ENCODE peak calls at places on chromosomes 1 and 21, in four cellular contexts. G is endothelial cell of umbilical vein, S is HepG2, Y is fibroblast of lung. C is an unnamed sample. For H3K9me3, the result is how much of the 10 kb centered on the place peaks cover.

GRCh38 chr21:20272791-20273362 is 725.3 kb upstream of the NCAM2 start:
- DNase-seq in G (no peak), S (no peak), Y (no peak), C (no peak)

GRCh38 chr21:39153373-39153772 is 29.9 kb downstream of the PSMG1 start:
- DNase-seq in G (no peak), S (no peak), Y (no peak), C (peak)

GRCh38 chr1:240235521-240236288 is 144.0 kb downstream of the FMN2 start:
- DNase-seq in G (no peak), S (no peak), Y (no peak), C (no peak)

GRCh38 chr1:164613176-164613575 is 54.2 kb downstream of the PBX1 start:
- DNase-seq in G (no peak), S (peak), Y (peak), C (no peak)

GRCh38 chr1:5393591-5393990 is 598.6 kb downstream of the NPHP4 start:
- DNase-seq in G (no peak), S (no peak), Y (no peak), C (no peak)

GRCh38 chr1:40862008-40862863 is at the start of gene CITED4:
- DNase-seq in G (peak), S (peak), Y (peak), C (no peak)

GRCh38 chr1:197841828-197842573 is 60.4 kb upstream of the C1orf53 start:
- DNase-seq in G (no peak), S (no peak), Y (peak), C (no peak)

GRCh38 chr1:97277891-97278662 is 556.5 kb downstream of the PTBP2 start:
- DNase-seq in G (peak), S (no peak), Y (peak), C (no peak)

GRCh38 chr1:88683516-88683847 is 591 bp upstream of the PKN2 start:
- DNase-seq in G (no peak), S (no peak), Y (no peak), C (peak)

GRCh38 chr1:214295934-214296333 is 15.0 kb downstream of the SMYD2 start:
- DNase-seq in G (peak), S (no peak), Y (no peak), C (no peak)

GRCh38 chr1:214292317-214292716 is 11.4 kb downstream of the SMYD2 start:
- DNase-seq in G (no peak), S (no peak), Y (peak), C (no peak)

DNA sequence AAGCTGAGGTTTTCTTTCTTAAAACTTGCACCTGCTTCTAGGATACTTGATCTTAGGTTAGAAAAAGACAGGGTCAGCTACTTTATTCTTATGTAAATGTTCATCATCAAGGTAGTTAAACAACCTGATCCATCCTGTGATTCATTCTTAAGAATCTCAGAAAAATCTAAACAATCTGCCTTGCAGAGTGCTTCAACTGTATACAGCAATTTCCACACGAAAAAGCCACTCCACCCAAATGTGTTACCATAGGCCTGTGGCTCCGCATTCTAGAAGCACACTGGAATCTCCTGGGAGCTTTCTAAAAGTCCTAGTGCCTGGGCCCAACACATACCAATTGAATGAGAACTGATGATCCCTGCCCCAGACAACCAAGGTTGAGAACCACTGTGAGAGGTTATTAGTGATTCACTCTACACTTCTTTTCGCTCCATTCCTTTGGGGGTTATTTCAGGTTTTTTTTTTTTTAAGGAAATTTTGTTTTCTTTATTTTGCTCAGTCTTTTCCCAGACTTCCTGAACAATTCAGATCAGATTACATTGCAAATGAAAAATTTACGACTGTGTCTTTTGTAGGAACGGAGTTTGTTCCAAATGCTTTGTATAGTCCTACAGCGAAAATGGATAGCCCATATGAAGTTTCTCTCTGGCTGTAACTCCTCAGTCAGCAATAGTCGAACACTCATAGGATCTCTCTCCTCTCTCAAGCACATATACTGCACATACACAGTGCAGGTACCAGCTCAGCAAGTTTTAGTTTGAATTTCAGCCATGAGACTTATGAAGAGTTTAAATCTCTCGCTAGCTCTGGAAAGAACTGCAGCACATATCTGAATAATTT is 16.1 kb downstream of the SMYD2 start:
- DNase-seq in G (peak), S (no peak), Y (peak), C (no peak)
- H3K9ac ChIP-seq in G (no peak), S (no peak), Y (no peak), C (no peak)

DNA sequence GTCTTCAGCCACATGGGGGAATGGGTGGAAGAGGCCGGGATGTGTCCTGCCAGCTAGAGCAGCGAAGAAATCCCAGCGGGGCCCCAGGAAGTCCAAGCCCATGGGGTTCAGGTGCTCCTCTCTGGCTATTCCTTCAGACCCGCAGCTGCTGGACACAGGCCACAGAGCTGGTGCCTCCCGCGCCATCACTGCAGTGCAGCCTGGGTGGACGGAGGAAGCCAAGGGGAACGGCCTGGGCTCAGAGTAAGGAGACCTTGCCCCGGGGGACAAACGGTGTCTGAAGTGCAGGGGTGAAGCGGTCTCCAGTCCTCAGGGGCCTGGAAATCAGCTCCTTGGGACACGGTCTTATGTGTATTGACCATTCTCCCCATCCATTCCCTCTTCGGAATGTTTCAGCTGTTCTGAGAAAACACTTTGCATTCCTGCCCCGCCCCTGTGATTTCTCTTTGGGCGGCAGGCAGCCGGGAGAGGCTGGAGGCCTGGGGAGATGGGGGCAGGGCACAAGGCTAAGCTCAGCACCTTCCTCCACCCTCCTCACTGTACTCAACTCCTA is 18.4 kb downstream of the MTHFR start:
- DNase-seq in G (peak), S (no peak), Y (peak), C (no peak)
- H3K27ac ChIP-seq in G (no peak), S (no peak), Y (peak), C (no peak)

DNA sequence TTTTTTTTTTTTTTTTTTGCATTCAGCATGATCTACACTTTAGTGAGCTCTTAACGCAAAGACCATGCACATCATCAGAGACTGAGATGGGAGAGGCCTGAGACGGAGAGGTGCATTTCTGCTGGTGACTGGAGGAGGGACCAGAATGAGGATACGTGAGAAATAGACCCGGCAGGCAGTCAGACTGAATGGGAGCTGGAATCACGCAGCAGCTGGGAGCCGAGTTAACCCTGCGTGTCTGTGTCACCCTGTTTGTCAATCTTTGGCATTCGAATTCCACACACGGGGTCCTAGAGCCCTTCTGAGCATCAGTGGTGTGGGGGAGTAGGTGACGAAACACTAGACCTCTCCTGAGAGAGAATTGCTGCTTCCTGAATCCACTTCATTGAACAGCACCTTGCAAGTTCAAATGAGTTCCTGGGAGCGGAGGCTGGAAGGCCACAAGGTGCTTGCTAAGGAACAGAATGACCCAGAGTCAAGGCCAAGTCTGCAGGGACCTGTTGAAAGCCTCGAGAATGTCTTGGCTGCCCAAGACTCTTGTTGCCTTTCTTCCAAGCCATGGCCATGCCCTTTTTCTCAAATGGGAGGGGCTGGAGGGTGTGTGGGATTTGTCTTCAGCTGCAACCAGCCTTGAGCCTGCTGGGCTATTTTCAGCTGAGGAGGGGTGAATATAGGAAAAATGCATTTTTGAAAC is 123.3 kb downstream of the CNIH3 start:
- DNase-seq in G (no peak), S (no peak), Y (no peak), C (no peak)
- H3K9me3 ChIP-seq in G (under half), S (under half), Y (under half), C (under half)

GRCh38 chr1:235078480-235078803 is 50.2 kb downstream of the TOMM20 start:
- DNase-seq in G (no peak), S (no peak), Y (peak), C (no peak)
- H3K9ac ChIP-seq in G (no peak), S (peak), Y (no peak), C (no peak)